ENCODE peak calls at places on chromosomes 16 and 17, in five cellular contexts. A, K, O, P and G are unnamed samples.

GRCh38 chr17:61410100-61410551 is 10.5 kb downstream of the TBX2 start:
- DNase-seq in P (no peak), K (no peak), A (no peak), O (peak; percentile 31), G (no peak)

GRCh38 chr16:62741692-62742091 is 705.5 kb upstream of the CDH8 start:
- DNase-seq in O (no peak), A (no peak), P (no peak), K (no peak), G (no peak)

GRCh38 chr17:3956983-3957382 is 7.3 kb downstream of the ATP2A3 start:
- DNase-seq in O (no peak), A (no peak), K (no peak), P (no peak), G (no peak)

GRCh38 chr16:4679854-4680636 is 13.3 kb upstream of the NUDT16L1 start:
- DNase-seq in A (no peak), K (no peak), P (no peak), O (peak; percentile 92), G (peak; percentile 59)

GRCh38 chr17:74231846-74232713 is 18.7 kb downstream of the TTYH2 start:
- DNase-seq in P (no peak), K (no peak), A (peak; percentile 29), O (peak; percentile 72), G (no peak)

GRCh38 chr16:20430948-20431347 is 20.4 kb upstream of the ACSM2A start:
- DNase-seq in P (no peak), K (no peak), O (no peak), A (no peak), G (no peak)

GRCh38 chr16:53094013-53094630 is 39.3 kb downstream of the CHD9 start:
- DNase-seq in K (no peak), P (no peak), O (peak; percentile 40), A (no peak), G (peak; percentile 52)

GRCh38 chr17:48547839-48548686 is 3.2 kb upstream of the HOXB2 start:
- DNase-seq in P (peak; percentile 55), K (no peak), A (no peak), O (no peak), G (no peak)

GRCh38 chr16:50884066-50884860 is 142.4 kb downstream of the CYLD start:
- DNase-seq in P (peak; percentile 28), K (no peak), A (peak; percentile 55), O (no peak), G (no peak)

GRCh38 chr16:52436646-52437645 is 110.0 kb downstream of the TOX3 start:
- DNase-seq in A (no peak), K (no peak), P (no peak), O (no peak), G (no peak)

GRCh38 chr17:19883537-19884215 is 15.9 kb upstream of the ULK2 start:
- DNase-seq in K (no peak), A (no peak), P (peak; percentile 16), O (no peak), G (no peak)

GRCh38 chr17:32185875-32186274 is 43.6 kb downstream of the RHOT1 start:
- DNase-seq in A (no peak), P (no peak), O (no peak), K (no peak), G (no peak)

GRCh38 chr16:11349599-11350276 is 4.5 kb downstream of the RMI2 start:
- DNase-seq in O (no peak), A (no peak), K (no peak), P (no peak), G (peak; percentile 54)

GRCh38 chr17:75155191-75155601 is 884 bp upstream of the JPT1 start:
- DNase-seq in A (peak; percentile 28), P (no peak), K (no peak), O (no peak), G (no peak)

GRCh38 chr17:4739122-4740024 is at the start of the genes CXCL16 and ZMYND15:
- DNase-seq in K (no peak), O (peak; percentile 57), A (no peak), P (peak; percentile 67), G (peak; percentile 58)